ENCODE peak calls at places on chromosomes 4 and X, in four cellular contexts. C, Q, V and X are unnamed samples.

GRCh38 chrX:11724122-11725017 is 33.7 kb upstream of the MSL3 start:
- DNase-seq in C (no peak), Q (peak; percentile 0), V (peak; percentile 29), X (no peak)

GRCh38 chr4:55947254-55947882 is 1.4 kb upstream of the CEP135 start:
- DNase-seq in C (no peak), Q (no peak), V (no peak), X (peak; percentile 73)

GRCh38 chr4:162485486-162485885 is 321.7 kb upstream of the FSTL5 start:
- DNase-seq in C (no peak), Q (no peak), V (no peak), X (no peak)

GRCh38 chr4:40629401-40630334 is at the start of gene RBM47:
- DNase-seq in C (peak; percentile 83), Q (no peak), V (no peak), X (no peak)

GRCh38 chrX:149937881-149938426 is 337 bp downstream of the EOLA2 start:
- DNase-seq in C (no peak), Q (no peak), V (no peak), X (no peak)

GRCh38 chr4:41573458-41574129 is 35.6 kb downstream of the LIMCH1 start:
- DNase-seq in C (no peak), Q (no peak), V (no peak), X (no peak)

GRCh38 chrX:49247346-49247745 is 12.1 kb downstream of the CCDC22 start:
- DNase-seq in C (no peak), Q (no peak), V (no peak), X (no peak)

GRCh38 chr4:78638324-78639172 is 87.0 kb downstream of the ANXA3 start:
- DNase-seq in C (no peak), Q (no peak), V (no peak), X (peak; percentile 86)

GRCh38 chrX:134520860-134521390 is 61.0 kb downstream of the HPRT1 start:
- DNase-seq in C (peak; percentile 35), Q (peak; percentile 34), V (peak; percentile 39), X (no peak)

DNA sequence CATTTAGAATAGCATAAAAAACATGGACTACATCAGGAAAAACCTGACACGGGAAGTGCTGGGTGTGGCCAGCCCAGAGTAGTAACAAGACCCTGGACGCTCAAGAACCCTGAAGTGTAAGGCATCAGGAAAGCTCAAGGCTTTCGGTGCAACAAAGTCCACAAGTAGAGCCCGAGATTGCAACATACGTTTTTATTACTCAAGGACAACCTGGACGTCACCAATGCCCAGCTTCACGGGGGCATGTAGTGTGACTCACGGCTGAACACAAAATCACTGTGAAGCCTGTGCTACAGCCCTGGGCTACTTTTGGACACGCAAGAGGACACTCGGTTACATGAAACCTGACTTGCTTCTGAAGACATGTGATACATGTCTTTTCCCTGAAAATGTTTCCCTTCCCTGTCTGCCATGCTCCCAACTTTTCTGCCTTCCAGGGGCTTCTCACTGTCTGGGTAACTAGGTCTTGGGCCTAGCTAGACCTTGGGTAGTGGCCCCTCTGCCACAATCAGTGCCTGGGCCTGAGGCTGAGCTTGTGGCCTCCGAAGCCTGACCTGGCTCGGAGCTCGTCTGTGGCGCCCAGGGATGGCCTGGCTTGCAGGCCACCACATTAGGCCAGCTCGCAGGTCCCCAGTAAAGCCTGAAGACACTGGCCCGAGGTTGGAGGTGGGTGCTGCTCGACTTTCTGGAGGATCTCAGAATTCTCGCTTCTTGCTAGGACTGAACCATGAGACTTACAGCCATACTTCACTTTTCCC is 9.2 kb downstream of the IRAK1 start:
- DNase-seq in C (no peak), Q (peak; percentile 66), V (no peak), X (no peak)
- TF ChIP-seq CREM in C (no peak), Q (no peak), V (no peak), X (no peak)

GRCh38 chrX:13747836-13748235 is 13.3 kb downstream of the OFD1 start:
- DNase-seq in C (peak; percentile 13), Q (peak; percentile 21), V (peak; percentile 13), X (no peak)
- TF ChIP-seq CREM in C (no peak), Q (no peak), V (no peak), X (no peak)

DNA sequence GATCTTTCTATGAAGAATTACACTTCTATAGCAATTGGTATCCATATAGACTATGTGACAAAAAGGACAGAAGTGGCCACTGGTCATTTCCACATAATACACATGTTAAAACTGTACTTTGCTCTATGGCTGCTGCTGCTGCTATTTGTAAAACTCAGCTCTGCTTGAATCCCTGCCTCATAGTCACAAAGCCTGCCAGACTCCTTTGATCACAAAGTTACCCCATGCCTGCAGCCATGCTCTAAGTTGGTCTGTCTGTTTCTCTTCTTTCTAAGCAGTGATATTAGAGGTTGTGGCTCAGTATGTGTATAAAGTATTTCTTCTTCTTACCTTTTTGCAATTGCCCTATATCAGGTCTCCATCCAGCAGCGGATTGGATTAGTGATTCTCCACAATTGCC is 210.9 kb downstream of the GRID2 start:
- DNase-seq in C (no peak), Q (no peak), V (no peak), X (no peak)
- TF ChIP-seq CREM in C (no peak), Q (no peak), V (no peak), X (no peak)

GRCh38 chrX:115229337-115229991 is 4.4 kb downstream of the LRCH2 start:
- DNase-seq in C (no peak), Q (no peak), V (no peak), X (no peak)

GRCh38 chrX:115226929-115227328 is 7.0 kb downstream of the LRCH2 start:
- DNase-seq in C (peak; percentile 13), Q (peak; percentile 33), V (no peak), X (no peak)
- TF ChIP-seq CREM in C (no peak), Q (no peak), V (no peak), X (no peak)

GRCh38 chrX:129788527-129788926 is 8.8 kb downstream of the SASH3 start:
- DNase-seq in C (no peak), Q (no peak), V (no peak), X (no peak)
- TF ChIP-seq CREM in C (no peak), Q (no peak), V (no peak), X (no peak)

GRCh38 chr4:53914313-53915016 is 149.9 kb downstream of the CHIC2 start:
- DNase-seq in C (no peak), Q (no peak), V (no peak), X (no peak)
- TF ChIP-seq CREM in C (no peak), Q (no peak), V (no peak), X (no peak)

GRCh38 chr4:128831526-128832252 is 22.2 kb downstream of the JADE1 start:
- DNase-seq in C (no peak), Q (peak; percentile 57), V (no peak), X (no peak)
- TF ChIP-seq CREM in C (no peak), Q (no peak), V (no peak), X (no peak)

GRCh38 chrX:3541336-3541735 is 172.1 kb downstream of the PRKX start:
- DNase-seq in C (no peak), Q (no peak), V (no peak), X (no peak)
- TF ChIP-seq CREM in C (no peak), Q (no peak), V (no peak), X (no peak)

GRCh38 chr4:113006632-113007031 is 42.8 kb upstream of the ANK2 start:
- DNase-seq in C (no peak), Q (no peak), V (no peak), X (no peak)

GRCh38 chr4:113004655-113005054 is 44.8 kb upstream of the ANK2 start:
- DNase-seq in C (no peak), Q (no peak), V (no peak), X (no peak)

GRCh38 chr4:113008726-113009125 is 40.7 kb upstream of the ANK2 start:
- DNase-seq in C (no peak), Q (no peak), V (no peak), X (no peak)

DNA sequence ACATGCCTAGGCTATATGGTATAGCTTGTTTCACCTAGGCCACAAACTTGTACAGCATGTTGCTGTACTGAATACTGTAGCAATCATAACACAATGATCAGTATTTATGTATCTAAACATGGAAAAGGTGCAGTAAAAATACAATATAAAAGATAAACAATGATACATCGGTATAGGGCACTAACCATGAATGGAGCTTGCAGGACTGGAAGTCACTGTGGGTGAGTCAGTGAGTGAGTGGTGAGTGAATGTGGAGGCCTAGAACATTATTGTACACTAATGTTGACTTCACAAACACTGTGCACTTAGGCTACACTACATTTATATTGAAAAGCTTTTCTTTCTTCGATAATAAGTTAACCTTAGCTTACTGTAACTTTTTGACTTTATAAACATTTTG is 45.6 kb upstream of the ANK2 start:
- DNase-seq in C (no peak), Q (no peak), V (no peak), X (no peak)
- TF ChIP-seq CREM in C (no peak), Q (no peak), V (no peak), X (no peak)